ENCODE peak calls at places on chromosomes 2 and 18, in six cellular contexts. One of them, this sample, is unnamed. For H3K4me1, the result is how much of the 10 kb centered on the place peaks cover.

GRCh38 chr18:24991661-24992060 is 360.3 kb downstream of the ZNF521 start:
- DNase-seq in stomach: no peak
- DNase-seq in transverse colon: no peak
- DNase-seq in upper lobe of left lung: no peak
- DNase-seq in K562: no peak
- DNase-seq in tibial nerve: no peak
- DNase-seq in this sample: no peak

GRCh38 chr2:72263781-72264060 is 116.1 kb upstream of the CYP26B1 start:
- DNase-seq in stomach: no peak
- DNase-seq in transverse colon: no peak
- DNase-seq in upper lobe of left lung: no peak
- DNase-seq in K562: no peak
- DNase-seq in tibial nerve: no peak
- DNase-seq in this sample: no peak

GRCh38 chr2:210230984-210231383 is 5.7 kb upstream of the ACADL start:
- DNase-seq in stomach: no peak
- DNase-seq in transverse colon: no peak
- DNase-seq in upper lobe of left lung: no peak
- DNase-seq in K562: no peak
- DNase-seq in tibial nerve: no peak
- DNase-seq in this sample: no peak

GRCh38 chr2:42906557-42907380 is 114.4 kb upstream of the HAAO start:
- DNase-seq in stomach: peak
- DNase-seq in transverse colon: peak
- DNase-seq in upper lobe of left lung: peak
- DNase-seq in K562: peak
- DNase-seq in tibial nerve: peak
- DNase-seq in this sample: peak

GRCh38 chr2:64327510-64328414 is 126.2 kb upstream of the LGALSL start:
- DNase-seq in stomach: no peak
- DNase-seq in transverse colon: peak
- DNase-seq in upper lobe of left lung: peak
- DNase-seq in K562: no peak
- DNase-seq in tibial nerve: no peak
- DNase-seq in this sample: no peak

GRCh38 chr18:7822435-7823425 is 255.6 kb downstream of the PTPRM start:
- DNase-seq in stomach: no peak
- DNase-seq in transverse colon: no peak
- DNase-seq in upper lobe of left lung: no peak
- DNase-seq in K562: no peak
- DNase-seq in tibial nerve: no peak
- DNase-seq in this sample: peak

GRCh38 chr2:20355131-20355530 is 4.5 kb upstream of the PUM2 start:
- DNase-seq in stomach: no peak
- DNase-seq in transverse colon: no peak
- DNase-seq in upper lobe of left lung: no peak
- DNase-seq in K562: no peak
- DNase-seq in tibial nerve: no peak
- DNase-seq in this sample: peak

GRCh38 chr2:10721344-10722251 is at the start of gene ATP6V1C2:
- DNase-seq in stomach: peak
- DNase-seq in transverse colon: peak
- DNase-seq in upper lobe of left lung: peak
- DNase-seq in K562: no peak
- DNase-seq in tibial nerve: no peak
- DNase-seq in this sample: no peak

GRCh38 chr2:228768818-228769217 is 502.3 kb downstream of the PID1 start:
- DNase-seq in stomach: no peak
- DNase-seq in transverse colon: no peak
- DNase-seq in upper lobe of left lung: no peak
- DNase-seq in K562: no peak
- DNase-seq in tibial nerve: no peak
- DNase-seq in this sample: no peak

GRCh38 chr2:170155723-170156253 is 22.2 kb upstream of the MYO3B start:
- DNase-seq in stomach: no peak
- DNase-seq in transverse colon: no peak
- DNase-seq in upper lobe of left lung: no peak
- DNase-seq in K562: no peak
- DNase-seq in tibial nerve: no peak
- DNase-seq in this sample: no peak

GRCh38 chr2:96159084-96159830 is 14.0 kb upstream of the DUSP2 start:
- DNase-seq in stomach: no peak
- DNase-seq in transverse colon: no peak
- DNase-seq in upper lobe of left lung: peak
- DNase-seq in K562: no peak
- DNase-seq in tibial nerve: no peak
- DNase-seq in this sample: no peak

GRCh38 chr18:36325846-36326245 is 28.3 kb downstream of the FHOD3 start:
- DNase-seq in stomach: no peak
- DNase-seq in transverse colon: no peak
- DNase-seq in upper lobe of left lung: no peak
- DNase-seq in K562: no peak
- DNase-seq in tibial nerve: no peak
- DNase-seq in this sample: no peak

GRCh38 chr2:209189893-209190292 is 234.0 kb upstream of the MAP2 start:
- DNase-seq in stomach: no peak
- DNase-seq in transverse colon: no peak
- DNase-seq in upper lobe of left lung: no peak
- DNase-seq in K562: no peak
- DNase-seq in tibial nerve: no peak
- DNase-seq in this sample: no peak

GRCh38 chr2:226213717-226214116 is 585.9 kb downstream of the IRS1 start:
- DNase-seq in stomach: no peak
- DNase-seq in transverse colon: no peak
- DNase-seq in upper lobe of left lung: no peak
- DNase-seq in K562: no peak
- DNase-seq in tibial nerve: no peak
- DNase-seq in this sample: no peak

GRCh38 chr2:39631715-39632114 is 34.0 kb upstream of the TMEM178A start:
- DNase-seq in stomach: no peak
- DNase-seq in transverse colon: no peak
- DNase-seq in upper lobe of left lung: no peak
- DNase-seq in K562: peak
- DNase-seq in tibial nerve: no peak
- DNase-seq in this sample: no peak

GRCh38 chr2:24122356-24123211 is 550 bp downstream of the PFN4 start:
- DNase-seq in stomach: no peak
- DNase-seq in transverse colon: no peak
- DNase-seq in upper lobe of left lung: no peak
- DNase-seq in K562: no peak
- DNase-seq in tibial nerve: no peak
- DNase-seq in this sample: no peak

GRCh38 chr2:129803067-129803466 is 176.4 kb upstream of the RAB6C start:
- DNase-seq in stomach: no peak
- DNase-seq in transverse colon: no peak
- DNase-seq in upper lobe of left lung: no peak
- DNase-seq in K562: no peak
- DNase-seq in tibial nerve: no peak
- DNase-seq in this sample: no peak

GRCh38 chr18:27378396-27379094 is 193.4 kb upstream of the CHST9 start:
- DNase-seq in stomach: no peak
- DNase-seq in transverse colon: no peak
- DNase-seq in upper lobe of left lung: no peak
- DNase-seq in K562: no peak
- DNase-seq in tibial nerve: no peak
- DNase-seq in this sample: no peak

GRCh38 chr2:133334923-133335322 is 233.3 kb downstream of the NCKAP5 start:
- DNase-seq in stomach: no peak
- DNase-seq in transverse colon: no peak
- DNase-seq in upper lobe of left lung: no peak
- DNase-seq in K562: no peak
- DNase-seq in tibial nerve: no peak
- DNase-seq in this sample: no peak

GRCh38 chr18:51405683-51406477 is 208.4 kb upstream of the MEX3C start:
- DNase-seq in stomach: no peak
- DNase-seq in transverse colon: no peak
- DNase-seq in upper lobe of left lung: no peak
- DNase-seq in K562: no peak
- DNase-seq in tibial nerve: no peak
- DNase-seq in this sample: no peak

GRCh38 chr2:182870227-182870626 is 3.8 kb upstream of the FRZB start:
- DNase-seq in stomach: peak
- DNase-seq in transverse colon: no peak
- DNase-seq in upper lobe of left lung: no peak
- DNase-seq in K562: peak
- DNase-seq in tibial nerve: no peak
- DNase-seq in this sample: no peak

GRCh38 chr18:38115201-38115600 is 549.6 kb upstream of the CELF4 start:
- DNase-seq in stomach: no peak
- DNase-seq in transverse colon: no peak
- DNase-seq in upper lobe of left lung: no peak
- DNase-seq in K562: no peak
- DNase-seq in tibial nerve: no peak
- DNase-seq in this sample: no peak

GRCh38 chr2:174985624-174986023 is 19.6 kb downstream of the CHN1 start:
- DNase-seq in stomach: no peak
- DNase-seq in transverse colon: no peak
- DNase-seq in upper lobe of left lung: no peak
- DNase-seq in K562: peak
- DNase-seq in tibial nerve: no peak
- DNase-seq in this sample: no peak

GRCh38 chr18:62741118-62741566 is 25.8 kb downstream of the PHLPP1 start:
- DNase-seq in stomach: no peak
- DNase-seq in transverse colon: peak
- DNase-seq in upper lobe of left lung: no peak
- DNase-seq in K562: peak
- DNase-seq in tibial nerve: no peak
- DNase-seq in this sample: no peak

GRCh38 chr2:173185437-173185836 is 109.8 kb downstream of the MAP3K20 start:
- DNase-seq in stomach: no peak
- DNase-seq in transverse colon: no peak
- DNase-seq in upper lobe of left lung: no peak
- DNase-seq in K562: no peak
- DNase-seq in tibial nerve: no peak
- DNase-seq in this sample: no peak

GRCh38 chr2:35454966-35455638 is 900.5 kb upstream of the CRIM1 start:
- DNase-seq in stomach: no peak
- DNase-seq in transverse colon: no peak
- DNase-seq in upper lobe of left lung: no peak
- DNase-seq in K562: no peak
- DNase-seq in tibial nerve: no peak
- DNase-seq in this sample: no peak

DNA sequence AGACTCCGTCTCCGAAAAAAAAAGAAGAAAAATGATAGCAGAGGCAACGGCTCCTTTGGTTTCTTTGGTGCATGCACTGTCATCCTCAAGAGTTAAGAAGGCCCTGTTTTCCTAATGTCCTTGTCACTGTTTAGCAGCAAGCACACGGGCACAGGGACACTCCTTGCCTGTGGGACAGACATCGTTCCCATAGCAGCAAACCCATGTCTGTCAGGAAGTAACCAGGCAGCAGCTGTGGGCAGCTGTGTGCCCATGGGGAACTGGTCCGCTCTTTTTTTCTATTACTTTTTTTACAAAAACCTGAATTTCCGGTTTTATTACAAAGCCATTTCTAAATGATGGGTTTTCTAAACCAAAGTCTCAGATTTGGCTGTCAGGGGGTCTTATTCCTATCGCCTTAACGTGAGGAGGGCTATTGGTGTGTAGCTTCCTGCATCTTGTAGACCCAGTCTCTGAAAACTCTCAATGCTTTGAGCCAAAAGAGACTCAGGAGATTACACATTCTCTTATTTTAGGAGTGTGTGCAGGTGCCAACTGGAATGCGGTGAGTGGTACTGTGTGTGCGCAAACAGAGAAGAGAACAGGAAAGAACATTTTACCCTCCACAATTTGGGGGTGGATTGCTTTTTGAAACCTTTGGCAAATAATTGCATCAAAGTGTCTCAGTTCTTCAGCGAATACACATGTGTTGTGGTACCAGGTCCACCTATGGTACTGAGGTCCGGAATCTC is 109.6 kb downstream of the COLEC12 start:
- DNase-seq in stomach: no peak
- DNase-seq in transverse colon: no peak
- DNase-seq in upper lobe of left lung: no peak
- DNase-seq in K562: no peak
- DNase-seq in tibial nerve: no peak
- DNase-seq in this sample: no peak
- TF ChIP-seq POLR2A in stomach: no peak
- TF ChIP-seq POLR2A in transverse colon: no peak
- TF ChIP-seq POLR2A in upper lobe of left lung: no peak
- TF ChIP-seq POLR2A in K562: no peak
- TF ChIP-seq POLR2A in tibial nerve: no peak
- TF ChIP-seq POLR2A in this sample: no peak

DNA sequence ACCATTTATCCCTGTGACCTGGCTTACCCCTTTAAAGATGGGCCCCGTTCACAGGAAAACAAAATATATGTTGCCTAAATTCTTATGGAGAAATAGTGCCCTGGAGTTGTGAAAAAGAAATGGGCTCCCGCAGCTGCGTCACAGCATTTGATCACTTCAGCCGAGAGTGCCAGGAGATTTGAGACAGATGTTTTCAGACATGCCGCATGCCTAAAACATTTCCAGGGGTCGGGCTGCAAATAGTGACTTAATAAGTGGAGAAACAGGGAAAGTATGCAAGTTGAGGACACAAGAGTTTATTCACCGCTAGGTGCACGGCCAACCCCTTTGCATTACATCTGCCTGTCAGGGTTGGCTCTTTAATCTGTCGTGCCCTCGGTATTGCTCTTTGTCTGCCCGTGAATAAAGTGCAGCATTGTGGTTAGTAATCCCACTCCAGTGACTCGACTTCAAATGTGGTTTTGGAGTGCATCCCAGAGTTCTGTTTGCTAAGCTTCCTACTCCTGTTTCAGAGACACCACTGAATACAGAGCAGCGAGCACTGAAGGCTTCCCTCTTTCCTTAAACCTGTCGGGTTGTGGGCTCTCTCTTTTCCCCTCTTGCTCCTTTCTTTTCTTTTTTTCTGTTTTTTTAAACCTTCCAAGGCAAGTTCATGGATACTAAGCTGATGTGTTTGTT is 187.5 kb downstream of the LTBP1 start:
- DNase-seq in stomach: peak
- DNase-seq in transverse colon: peak
- DNase-seq in upper lobe of left lung: no peak
- DNase-seq in K562: peak
- DNase-seq in tibial nerve: peak
- DNase-seq in this sample: peak
- TF ChIP-seq EP300 in stomach: no peak
- TF ChIP-seq EP300 in transverse colon: no peak
- TF ChIP-seq EP300 in upper lobe of left lung: no peak
- TF ChIP-seq EP300 in K562: no peak
- TF ChIP-seq EP300 in tibial nerve: no peak
- TF ChIP-seq EP300 in this sample: no peak

GRCh38 chr2:25305197-25305596 is 36.5 kb downstream of the DNMT3A start:
- DNase-seq in stomach: no peak
- DNase-seq in transverse colon: no peak
- DNase-seq in upper lobe of left lung: no peak
- DNase-seq in K562: no peak
- DNase-seq in tibial nerve: no peak
- DNase-seq in this sample: no peak
- H3K4me1 ChIP-seq in stomach: under half
- H3K4me1 ChIP-seq in transverse colon: under half
- H3K4me1 ChIP-seq in upper lobe of left lung: under half
- H3K4me1 ChIP-seq in K562: under half
- H3K4me1 ChIP-seq in tibial nerve: under half
- H3K4me1 ChIP-seq in this sample: under half

DNA sequence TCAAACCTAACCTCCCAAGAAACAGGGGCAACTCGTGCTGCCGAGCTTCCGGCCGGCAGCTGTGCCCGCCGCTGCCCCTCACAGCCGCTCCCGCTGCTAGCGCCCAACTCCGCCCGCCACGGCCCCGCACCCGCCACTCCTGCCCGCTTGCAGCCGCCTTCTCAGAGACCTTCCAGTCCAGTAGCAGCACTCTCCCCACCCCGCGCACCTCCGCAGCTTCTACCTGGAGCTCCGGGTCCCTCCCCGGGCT is 722 bp upstream of the C2orf15 start:
- DNase-seq in stomach: no peak
- DNase-seq in transverse colon: no peak
- DNase-seq in upper lobe of left lung: no peak
- DNase-seq in K562: no peak
- DNase-seq in tibial nerve: no peak
- DNase-seq in this sample: no peak
- TF ChIP-seq POLR2A in stomach: no peak
- TF ChIP-seq POLR2A in transverse colon: no peak
- TF ChIP-seq POLR2A in upper lobe of left lung: no peak
- TF ChIP-seq POLR2A in K562: no peak
- TF ChIP-seq POLR2A in tibial nerve: no peak
- TF ChIP-seq POLR2A in this sample: peak